ENCODE peak calls at places on chromosome 11, in nine cellular contexts. One of them, this sample, is unnamed.

GRCh38 chr11:81963018-81963417 is 770.6 kb downstream of the FAM181B start:
- DNase-seq in left ventricle myocardium inferior: no peak
- DNase-seq in brain microvascular endothelial cell: no peak
- DNase-seq in activated T-helper 1 cell treated with Interleukin-2 at 50 U/mL for 16 hours: no peak
- DNase-seq in esophagus squamous epithelium: no peak
- DNase-seq in activated CD4-positive, alpha-beta T cell treated with anti-CD3 and anti-CD28 coated beads, Interleukin-2, amount 50 U/mL, for 1 hour: no peak
- DNase-seq in substantia nigra: no peak
- DNase-seq in cardiac muscle cell: no peak
- DNase-seq in iris pigment epithelial cell: no peak
- DNase-seq in this sample: peak; percentile 11

GRCh38 chr11:8593935-8594909 is at the start of gene STK33:
- DNase-seq in brain microvascular endothelial cell: no peak
- DNase-seq in esophagus squamous epithelium: no peak
- DNase-seq in substantia nigra: peak; percentile 19
- DNase-seq in activated CD4-positive, alpha-beta T cell treated with anti-CD3 and anti-CD28 coated beads, Interleukin-2, amount 50 U/mL, for 1 hour: no peak
- DNase-seq in cardiac muscle cell: peak; percentile 85
- DNase-seq in left ventricle myocardium inferior: peak; percentile 59
- DNase-seq in iris pigment epithelial cell: peak; percentile 33
- DNase-seq in activated T-helper 1 cell treated with Interleukin-2 at 50 U/mL for 16 hours: no peak
- DNase-seq in this sample: peak; percentile 53

GRCh38 chr11:86695391-86695790 is 23.0 kb upstream of the ME3 start:
- DNase-seq in brain microvascular endothelial cell: no peak
- DNase-seq in activated CD4-positive, alpha-beta T cell treated with anti-CD3 and anti-CD28 coated beads, Interleukin-2, amount 50 U/mL, for 1 hour: no peak
- DNase-seq in activated T-helper 1 cell treated with Interleukin-2 at 50 U/mL for 16 hours: no peak
- DNase-seq in cardiac muscle cell: no peak
- DNase-seq in substantia nigra: no peak
- DNase-seq in iris pigment epithelial cell: peak; percentile 65
- DNase-seq in esophagus squamous epithelium: no peak
- DNase-seq in left ventricle myocardium inferior: no peak
- DNase-seq in this sample: peak; percentile 53

GRCh38 chr11:130359419-130359818 is 44.7 kb upstream of the ZBTB44 start:
- DNase-seq in activated CD4-positive, alpha-beta T cell treated with anti-CD3 and anti-CD28 coated beads, Interleukin-2, amount 50 U/mL, for 1 hour: no peak
- DNase-seq in cardiac muscle cell: no peak
- DNase-seq in substantia nigra: no peak
- DNase-seq in iris pigment epithelial cell: no peak
- DNase-seq in esophagus squamous epithelium: no peak
- DNase-seq in activated T-helper 1 cell treated with Interleukin-2 at 50 U/mL for 16 hours: no peak
- DNase-seq in brain microvascular endothelial cell: no peak
- DNase-seq in left ventricle myocardium inferior: no peak
- DNase-seq in this sample: no peak

GRCh38 chr11:35826949-35827348 is 116.9 kb upstream of the LDLRAD3 start:
- DNase-seq in activated CD4-positive, alpha-beta T cell treated with anti-CD3 and anti-CD28 coated beads, Interleukin-2, amount 50 U/mL, for 1 hour: no peak
- DNase-seq in esophagus squamous epithelium: no peak
- DNase-seq in brain microvascular endothelial cell: no peak
- DNase-seq in cardiac muscle cell: no peak
- DNase-seq in activated T-helper 1 cell treated with Interleukin-2 at 50 U/mL for 16 hours: no peak
- DNase-seq in substantia nigra: no peak
- DNase-seq in iris pigment epithelial cell: no peak
- DNase-seq in left ventricle myocardium inferior: no peak
- DNase-seq in this sample: no peak

GRCh38 chr11:63573881-63574855 is 11.0 kb upstream of the PLAAT2 start:
- DNase-seq in esophagus squamous epithelium: no peak
- DNase-seq in substantia nigra: peak; percentile 27
- DNase-seq in activated CD4-positive, alpha-beta T cell treated with anti-CD3 and anti-CD28 coated beads, Interleukin-2, amount 50 U/mL, for 1 hour: no peak
- DNase-seq in activated T-helper 1 cell treated with Interleukin-2 at 50 U/mL for 16 hours: no peak
- DNase-seq in cardiac muscle cell: peak; percentile 34
- DNase-seq in brain microvascular endothelial cell: peak; percentile 87
- DNase-seq in iris pigment epithelial cell: peak; percentile 72
- DNase-seq in left ventricle myocardium inferior: peak; percentile 26
- DNase-seq in this sample: peak; percentile 91

GRCh38 chr11:3723014-3723708 is 52.0 kb upstream of the CHRNA10 start:
- DNase-seq in esophagus squamous epithelium: no peak
- DNase-seq in activated CD4-positive, alpha-beta T cell treated with anti-CD3 and anti-CD28 coated beads, Interleukin-2, amount 50 U/mL, for 1 hour: no peak
- DNase-seq in substantia nigra: no peak
- DNase-seq in left ventricle myocardium inferior: no peak
- DNase-seq in cardiac muscle cell: no peak
- DNase-seq in iris pigment epithelial cell: peak; percentile 99
- DNase-seq in brain microvascular endothelial cell: peak; percentile 94
- DNase-seq in activated T-helper 1 cell treated with Interleukin-2 at 50 U/mL for 16 hours: no peak
- DNase-seq in this sample: peak; percentile 98

GRCh38 chr11:74035264-74035663 is 26.4 kb upstream of the UCP3 start:
- DNase-seq in brain microvascular endothelial cell: no peak
- DNase-seq in left ventricle myocardium inferior: no peak
- DNase-seq in esophagus squamous epithelium: no peak
- DNase-seq in cardiac muscle cell: no peak
- DNase-seq in activated T-helper 1 cell treated with Interleukin-2 at 50 U/mL for 16 hours: no peak
- DNase-seq in iris pigment epithelial cell: peak; percentile 77
- DNase-seq in substantia nigra: no peak
- DNase-seq in activated CD4-positive, alpha-beta T cell treated with anti-CD3 and anti-CD28 coated beads, Interleukin-2, amount 50 U/mL, for 1 hour: no peak
- DNase-seq in this sample: no peak

GRCh38 chr11:102115557-102115956 is 5.3 kb downstream of the YAP1 start:
- DNase-seq in left ventricle myocardium inferior: no peak
- DNase-seq in activated T-helper 1 cell treated with Interleukin-2 at 50 U/mL for 16 hours: no peak
- DNase-seq in brain microvascular endothelial cell: peak; percentile 65
- DNase-seq in activated CD4-positive, alpha-beta T cell treated with anti-CD3 and anti-CD28 coated beads, Interleukin-2, amount 50 U/mL, for 1 hour: no peak
- DNase-seq in substantia nigra: no peak
- DNase-seq in esophagus squamous epithelium: no peak
- DNase-seq in cardiac muscle cell: peak; percentile 54
- DNase-seq in iris pigment epithelial cell: peak; percentile 90
- DNase-seq in this sample: peak; percentile 82

GRCh38 chr11:88555018-88555828 is 217.7 kb upstream of the CTSC start:
- DNase-seq in left ventricle myocardium inferior: no peak
- DNase-seq in substantia nigra: no peak
- DNase-seq in esophagus squamous epithelium: no peak
- DNase-seq in brain microvascular endothelial cell: peak; percentile 91
- DNase-seq in activated T-helper 1 cell treated with Interleukin-2 at 50 U/mL for 16 hours: no peak
- DNase-seq in cardiac muscle cell: no peak
- DNase-seq in activated CD4-positive, alpha-beta T cell treated with anti-CD3 and anti-CD28 coated beads, Interleukin-2, amount 50 U/mL, for 1 hour: no peak
- DNase-seq in iris pigment epithelial cell: peak; percentile 95
- DNase-seq in this sample: peak; percentile 99

GRCh38 chr11:114162719-114163123 is 103.2 kb downstream of the ZBTB16 start:
- DNase-seq in esophagus squamous epithelium: peak; percentile 17
- DNase-seq in activated T-helper 1 cell treated with Interleukin-2 at 50 U/mL for 16 hours: no peak
- DNase-seq in iris pigment epithelial cell: peak; percentile 99
- DNase-seq in cardiac muscle cell: peak; percentile 74
- DNase-seq in brain microvascular endothelial cell: peak; percentile 96
- DNase-seq in activated CD4-positive, alpha-beta T cell treated with anti-CD3 and anti-CD28 coated beads, Interleukin-2, amount 50 U/mL, for 1 hour: no peak
- DNase-seq in substantia nigra: peak; percentile 94
- DNase-seq in left ventricle myocardium inferior: peak; percentile 86
- DNase-seq in this sample: peak; percentile 100

This sample was measured in fibroblast of lung.